ENCODE peak calls at places on chromosomes 3 and 15, in ten cellular contexts. C is endothelial cell, D is cardiac fibroblast, L is lower leg skin, X is kidney, S is cardiac muscle cell, Q is HCT116, I is fibroblast of lung, O is CD14-positive monocyte, U is fibroblast of the aortic adventitia. R is an unnamed sample.

GRCh38 chr3:124763644-124764358 is 33.5 kb downstream of the UMPS start:
- DNase-seq in Q (no peak), O (no peak), U (no peak), C (no peak), L (no peak), D (no peak), I (no peak), S (no peak), X (no peak), R (no peak)

GRCh38 chr3:195820186-195820585 is 8.5 kb upstream of the MUC4 start:
- DNase-seq in I (no peak), Q (no peak), D (no peak), O (no peak), X (peak), U (no peak), S (no peak), C (no peak), L (no peak), R (no peak)

GRCh38 chr3:45123030-45123429 is 23.1 kb downstream of the CDCP1 start:
- DNase-seq in Q (no peak), D (peak), X (no peak), U (peak), I (peak), S (no peak), C (no peak), L (no peak), O (peak), R (peak)

GRCh38 chr3:23236890-23237289 is 33.8 kb downstream of the UBE2E2 start:
- DNase-seq in D (no peak), I (no peak), C (no peak), O (no peak), Q (no peak), L (no peak), X (no peak), S (no peak), U (no peak), R (no peak)

GRCh38 chr3:141442421-141442820 is 44.4 kb upstream of the RASA2 start:
- DNase-seq in O (no peak), L (no peak), C (no peak), I (peak), S (no peak), U (peak), Q (no peak), X (no peak), D (peak), R (no peak)

GRCh38 chr3:38491215-38491614 is 4.9 kb upstream of the EXOG start:
- DNase-seq in Q (no peak), C (no peak), S (peak), I (no peak), L (no peak), O (no peak), U (no peak), X (no peak), D (no peak), R (no peak)

GRCh38 chr3:96915465-96915864 is 101.1 kb downstream of the EPHA6 start:
- DNase-seq in L (no peak), O (no peak), X (no peak), Q (no peak), C (no peak), D (no peak), U (no peak), S (no peak), I (no peak), R (no peak)

GRCh38 chr3:90035643-90036042 is 928.2 kb downstream of the EPHA3 start:
- DNase-seq in I (no peak), D (peak), S (no peak), X (no peak), Q (no peak), O (no peak), L (no peak), C (no peak), U (no peak), R (no peak)

GRCh38 chr15:60520825-60521368 is 42.0 kb upstream of the ICE2 start:
- DNase-seq in D (peak), X (no peak), S (peak), Q (peak), U (peak), I (peak), O (peak), C (peak), L (peak), R (peak)

GRCh38 chr3:51954713-51955112 is 468 bp upstream of the GPR62 start:
- DNase-seq in Q (no peak), X (no peak), I (no peak), S (no peak), O (no peak), L (no peak), U (no peak), D (no peak), C (no peak), R (no peak)

GRCh38 chr3:120160050-120160449 is 65.8 kb upstream of the GSK3B start:
- DNase-seq in S (no peak), Q (peak), D (peak), L (peak), I (peak), C (no peak), X (peak), U (peak), O (no peak), R (no peak)

GRCh38 chr15:77496710-77497107 is 76.0 kb downstream of the HMG20A start:
- DNase-seq in S (peak), U (peak), C (peak), Q (peak), D (peak), X (peak), O (peak), I (peak), L (peak), R (peak)

GRCh38 chr3:20484126-20484525 is 298.1 kb upstream of the SGO1 start:
- DNase-seq in Q (no peak), C (no peak), X (no peak), U (no peak), L (no peak), S (no peak), D (no peak), I (no peak), O (no peak), R (no peak)

GRCh38 chr3:24586920-24587319 is 92.3 kb upstream of the THRB start:
- DNase-seq in O (no peak), D (no peak), Q (no peak), S (no peak), U (no peak), C (no peak), L (no peak), I (no peak), X (no peak), R (no peak)

GRCh38 chr3:182786564-182787196 is 6.6 kb upstream of the ATP11B start:
- DNase-seq in O (no peak), C (no peak), L (no peak), D (no peak), X (no peak), S (no peak), U (no peak), Q (no peak), I (no peak), R (no peak)

GRCh38 chr3:189724366-189724765 is 93.2 kb downstream of the TP63 start:
- DNase-seq in S (no peak), I (peak), O (no peak), U (peak), Q (no peak), L (no peak), D (peak), X (no peak), C (no peak), R (no peak)

GRCh38 chr15:55348281-55348778 is 29.3 kb downstream of the PIGB start:
- DNase-seq in Q (no peak), S (no peak), D (no peak), L (no peak), C (no peak), I (no peak), U (no peak), O (no peak), X (no peak), R (no peak)

GRCh38 chr3:125140011-125140813 is 72.3 kb downstream of the SLC12A8 start:
- DNase-seq in C (no peak), I (peak), L (no peak), D (no peak), O (no peak), U (peak), Q (no peak), S (no peak), X (no peak), R (no peak)

GRCh38 chr3:178022599-178022998 is 513.6 kb upstream of the KCNMB2 start:
- DNase-seq in D (peak), C (no peak), O (no peak), I (no peak), L (no peak), U (peak), S (no peak), Q (peak), X (no peak), R (no peak)

GRCh38 chr3:171385086-171385485 is 75.1 kb downstream of the TNIK start:
- DNase-seq in Q (no peak), C (no peak), X (no peak), O (no peak), S (no peak), U (no peak), I (no peak), L (no peak), D (no peak), R (no peak)

GRCh38 chr15:66763186-66764066 is 61.4 kb downstream of the SMAD6 start:
- DNase-seq in X (peak), Q (no peak), C (no peak), U (peak), I (no peak), L (peak), O (no peak), D (peak), S (peak), R (no peak)

GRCh38 chr15:80584561-80584964 is 110.5 kb upstream of the ABHD17C start:
- DNase-seq in S (no peak), U (no peak), X (peak), D (no peak), C (no peak), O (no peak), L (peak), I (no peak), Q (no peak), R (no peak)

GRCh38 chr15:32716216-32716959 is 1.4 kb upstream of the GREM1 start:
- DNase-seq in I (peak), X (no peak), L (no peak), D (no peak), Q (no peak), U (no peak), S (no peak), O (no peak), C (no peak), R (peak)

GRCh38 chr15:68410466-68411200 is 21.3 kb downstream of the ITGA11 start:
- DNase-seq in Q (no peak), C (no peak), I (no peak), X (peak), S (no peak), D (no peak), U (no peak), O (peak), L (peak), R (no peak)

GRCh38 chr15:90531147-90531546 is 1.4 kb downstream of the CRTC3 start:
- DNase-seq in X (no peak), C (no peak), U (no peak), Q (no peak), S (no peak), I (no peak), D (peak), L (no peak), O (no peak), R (no peak)

GRCh38 chr3:129245141-129245540 is 4.3 kb upstream of the COPG1 start:
- DNase-seq in D (no peak), S (no peak), U (no peak), C (no peak), I (no peak), L (no peak), O (no peak), X (no peak), Q (no peak), R (no peak)

GRCh38 chr3:32283304-32283703 is 44.8 kb downstream of the CMTM8 start:
- DNase-seq in D (peak), L (no peak), I (peak), U (no peak), C (no peak), Q (no peak), S (no peak), X (peak), O (no peak), R (no peak)

GRCh38 chr3:162142511-162142910 is 645.9 kb downstream of the OTOL1 start:
- DNase-seq in C (no peak), I (peak), S (no peak), U (peak), Q (no peak), L (no peak), O (no peak), X (no peak), D (peak), R (no peak)

GRCh38 chr3:6540981-6541380 is 319.9 kb upstream of the GRM7 start:
- DNase-seq in U (no peak), I (no peak), L (no peak), X (no peak), C (no peak), S (no peak), Q (no peak), D (no peak), O (no peak), R (no peak)

GRCh38 chr15:57306944-57307411 is 69.3 kb upstream of the CGNL1 start:
- DNase-seq in Q (no peak), X (no peak), D (no peak), L (peak), I (no peak), S (no peak), O (no peak), U (no peak), C (no peak), R (no peak)

GRCh38 chr15:91909574-91909973 is 56.1 kb downstream of the SLCO3A1 start:
- DNase-seq in U (no peak), L (peak), C (no peak), I (no peak), S (no peak), D (no peak), Q (no peak), O (no peak), X (no peak), R (no peak)

GRCh38 chr3:103918336-103918735 is 1448.4 kb upstream of the ALCAM start:
- DNase-seq in X (no peak), D (no peak), S (no peak), Q (no peak), O (no peak), L (no peak), I (no peak), C (no peak), U (no peak), R (no peak)

GRCh38 chr3:98798820-98799219 is 35.7 kb downstream of the ST3GAL6 start:
- DNase-seq in S (no peak), I (no peak), C (no peak), D (no peak), O (no peak), X (no peak), Q (no peak), L (no peak), U (no peak), R (no peak)
- TF ChIP-seq CTCF in S (no peak), I (no peak), C (no peak), D (no peak), O (no peak), X (peak), Q (no peak), L (no peak), U (no peak), R (no peak)

GRCh38 chr3:99499235-99499798 is 139.1 kb upstream of the COL8A1 start:
- DNase-seq in X (no peak), L (no peak), C (peak), O (no peak), U (peak), D (peak), Q (peak), S (peak), I (peak), R (peak)

GRCh38 chr3:99502871-99503270 is 135.5 kb upstream of the COL8A1 start:
- DNase-seq in Q (no peak), C (no peak), I (peak), S (no peak), U (no peak), X (no peak), O (no peak), D (peak), L (no peak), R (no peak)

GRCh38 chr3:99500485-99500884 is 137.9 kb upstream of the COL8A1 start:
- DNase-seq in U (no peak), I (no peak), X (no peak), Q (no peak), L (no peak), O (no peak), S (no peak), C (no peak), D (no peak), R (no peak)

GRCh38 chr3:99503350-99503749 is 135.0 kb upstream of the COL8A1 start:
- DNase-seq in Q (no peak), L (no peak), I (peak), U (peak), D (peak), X (no peak), S (no peak), C (no peak), O (no peak), R (no peak)

DNA sequence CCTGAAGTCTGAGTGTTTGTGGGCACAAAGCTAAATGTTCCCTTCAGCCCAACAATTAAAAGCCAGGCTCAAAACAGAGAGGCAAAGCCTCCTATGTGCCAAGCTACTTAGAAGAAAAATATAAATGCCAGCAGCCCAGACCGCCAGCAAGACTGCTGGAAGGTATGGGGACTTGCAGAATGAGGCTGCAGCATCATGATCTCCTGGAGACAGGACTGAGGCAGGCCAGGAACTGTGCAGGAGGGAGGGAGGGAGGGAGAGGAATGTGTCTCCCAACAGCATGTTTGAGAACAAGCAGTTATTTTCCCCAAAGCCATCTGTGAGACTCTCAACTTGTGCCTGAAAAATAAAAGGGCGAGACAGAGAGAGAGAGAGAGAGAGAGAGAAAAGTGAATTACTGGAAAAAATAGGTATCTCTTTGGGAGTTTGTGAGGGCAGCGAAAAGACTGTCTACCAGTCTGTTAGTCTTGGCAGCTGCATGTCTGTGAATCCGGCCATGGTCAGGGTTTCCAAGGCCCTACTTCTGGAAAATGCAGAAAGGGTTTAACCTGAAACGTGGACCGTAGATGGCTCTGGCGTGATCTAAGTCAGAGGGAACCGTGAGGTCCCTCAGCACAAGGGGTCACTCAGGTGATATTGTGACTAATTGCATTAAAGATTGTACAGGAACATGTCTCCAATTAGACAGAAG is 139.7 kb upstream of the COL8A1 start:
- DNase-seq in I (no peak), C (no peak), L (peak), D (peak), U (peak), S (no peak), O (no peak), X (no peak), Q (no peak), R (no peak)
- TF ChIP-seq CTCF in I (no peak), C (no peak), L (no peak), D (no peak), U (no peak), S (no peak), O (no peak), X (no peak), Q (no peak), R (no peak)

DNA sequence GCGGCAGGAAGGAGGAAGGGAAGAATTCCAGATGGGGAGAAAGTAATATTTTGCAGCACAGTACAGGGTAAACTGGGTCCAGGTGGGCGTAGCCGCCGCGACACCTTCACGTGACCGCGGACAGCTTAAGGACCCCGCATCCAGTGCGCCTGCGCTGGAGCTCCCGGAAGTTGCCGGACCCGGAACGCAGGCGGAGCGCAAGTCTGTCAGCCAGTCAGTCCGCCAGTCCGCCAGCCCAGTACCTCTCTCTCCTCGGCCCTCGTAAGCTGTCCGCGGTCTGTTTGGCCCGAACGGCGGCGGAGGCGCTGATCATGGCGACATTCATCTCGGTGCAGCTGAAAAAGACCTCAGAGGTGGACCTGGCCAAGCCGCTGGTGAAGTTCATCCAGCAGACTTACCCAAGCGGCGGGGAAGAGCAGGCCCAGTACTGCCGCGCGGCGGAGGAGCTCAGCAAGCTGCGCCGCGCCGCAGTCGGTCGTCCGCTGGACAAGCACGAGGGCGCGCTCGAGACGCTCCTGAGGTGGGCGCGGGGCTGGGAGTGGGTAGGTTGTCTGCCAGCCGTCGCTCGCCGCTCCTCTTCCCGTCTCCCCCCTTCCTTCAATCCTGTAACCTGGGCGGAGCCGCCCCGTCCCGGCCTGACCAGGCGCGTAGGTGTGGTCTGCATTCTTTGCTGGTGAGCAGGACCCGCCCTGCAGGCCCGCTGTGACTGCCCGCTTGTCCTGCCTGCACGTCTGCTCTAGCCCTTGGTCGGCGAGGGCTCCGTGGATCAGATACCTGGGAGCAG is at the start of gene PDCD6IP:
- DNase-seq in D (peak), X (peak), U (peak), S (peak), C (peak), O (peak), I (peak), L (peak), Q (peak), R (peak)
- TF ChIP-seq CTCF in D (peak), X (no peak), U (peak), S (peak), C (no peak), O (peak), I (peak), L (no peak), Q (no peak), R (peak)

DNA sequence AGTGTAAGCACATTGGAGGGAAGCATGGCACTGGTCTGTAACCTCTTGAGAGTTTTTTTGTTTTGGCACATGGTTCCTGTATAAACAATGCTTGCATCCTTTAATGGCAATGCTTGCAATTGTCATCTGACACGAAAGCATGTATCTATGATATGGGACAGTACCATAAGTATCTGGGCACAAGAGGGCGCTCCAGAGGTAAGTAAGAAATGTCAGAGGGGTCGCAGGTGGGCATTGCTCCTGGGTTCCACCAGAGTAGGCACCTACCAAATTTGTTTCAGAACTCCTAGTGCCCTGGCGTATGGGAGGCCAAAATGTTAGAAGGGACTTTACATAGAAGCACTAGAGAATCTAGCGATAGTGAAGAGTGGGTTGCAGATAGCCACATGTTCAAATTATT is 58.7 kb upstream of the BCHE start:
- DNase-seq in L (no peak), S (peak), O (no peak), X (no peak), Q (peak), C (peak), D (no peak), U (no peak), I (peak), R (no peak)
- TF ChIP-seq CTCF in L (no peak), S (no peak), O (no peak), X (no peak), Q (no peak), C (peak), D (peak), U (no peak), I (peak), R (peak)

GRCh38 chr3:159982442-159982841 is 6.2 kb upstream of the IL12A start:
- DNase-seq in S (no peak), O (no peak), I (no peak), C (no peak), Q (no peak), L (no peak), X (no peak), D (no peak), U (no peak), R (no peak)

GRCh38 chr3:159991591-159991990 is 3.0 kb downstream of the IL12A start:
- DNase-seq in I (no peak), Q (no peak), C (no peak), L (no peak), X (no peak), U (no peak), O (no peak), S (no peak), D (no peak), R (no peak)

GRCh38 chr3:159988617-159989251 is at the start of gene IL12A:
- DNase-seq in L (peak), S (peak), C (peak), X (peak), Q (peak), I (peak), D (peak), U (peak), O (peak), R (peak)

GRCh38 chr3:159989973-159990846 is 1.6 kb downstream of the IL12A start:
- DNase-seq in O (no peak), L (no peak), X (no peak), U (no peak), I (no peak), D (no peak), C (no peak), S (no peak), Q (no peak), R (no peak)

GRCh38 chr3:159987291-159987711 is 1.3 kb upstream of the IL12A start:
- DNase-seq in L (no peak), U (peak), Q (no peak), I (no peak), X (no peak), D (peak), C (no peak), O (no peak), S (peak), R (no peak)
- TF ChIP-seq CTCF in L (no peak), U (peak), Q (peak), I (peak), X (no peak), D (peak), C (no peak), O (no peak), S (peak), R (peak)